ENCODE peak calls at places on chromosomes 16 and 17, in five cellular contexts. One of them, this sample, is unnamed.

GRCh38 chr16:73023752-73024570 is 24.0 kb downstream of the ZFHX3 start:
- DNase-seq in aorta: no peak
- DNase-seq in left colon: no peak
- DNase-seq in stimulated activated CD4-positive, alpha-beta T cell treated with anti-CD3 and anti-CD28 coated beads, Interleukin-15, amount 100 ng/mL, for 1 hour: no peak
- DNase-seq in left cardiac atrium: no peak
- DNase-seq in this sample: no peak

GRCh38 chr17:43905400-43905984 is 1.8 kb downstream of the MPP2 start:
- DNase-seq in aorta: no peak
- DNase-seq in left colon: no peak
- DNase-seq in stimulated activated CD4-positive, alpha-beta T cell treated with anti-CD3 and anti-CD28 coated beads, Interleukin-15, amount 100 ng/mL, for 1 hour: no peak
- DNase-seq in left cardiac atrium: no peak
- DNase-seq in this sample: peak

GRCh38 chr16:18792836-18793433 is 2.8 kb upstream of the RPS15A start:
- DNase-seq in aorta: no peak
- DNase-seq in left colon: no peak
- DNase-seq in stimulated activated CD4-positive, alpha-beta T cell treated with anti-CD3 and anti-CD28 coated beads, Interleukin-15, amount 100 ng/mL, for 1 hour: no peak
- DNase-seq in left cardiac atrium: no peak
- DNase-seq in this sample: no peak

GRCh38 chr17:6208608-6209180 is 138.5 kb downstream of the WSCD1 start:
- DNase-seq in aorta: no peak
- DNase-seq in left colon: no peak
- DNase-seq in stimulated activated CD4-positive, alpha-beta T cell treated with anti-CD3 and anti-CD28 coated beads, Interleukin-15, amount 100 ng/mL, for 1 hour: no peak
- DNase-seq in left cardiac atrium: no peak
- DNase-seq in this sample: no peak

GRCh38 chr16:84647830-84648594 is at the start of gene KLHL36:
- DNase-seq in aorta: peak
- DNase-seq in left colon: peak
- DNase-seq in stimulated activated CD4-positive, alpha-beta T cell treated with anti-CD3 and anti-CD28 coated beads, Interleukin-15, amount 100 ng/mL, for 1 hour: peak
- DNase-seq in left cardiac atrium: peak
- DNase-seq in this sample: peak

GRCh38 chr17:39714234-39714633 is 14.4 kb downstream of the ERBB2 start:
- DNase-seq in aorta: peak
- DNase-seq in left colon: no peak
- DNase-seq in stimulated activated CD4-positive, alpha-beta T cell treated with anti-CD3 and anti-CD28 coated beads, Interleukin-15, amount 100 ng/mL, for 1 hour: no peak
- DNase-seq in left cardiac atrium: no peak
- DNase-seq in this sample: no peak

GRCh38 chr17:8713315-8713714 is 31.3 kb downstream of the CCDC42 start:
- DNase-seq in aorta: no peak
- DNase-seq in left colon: no peak
- DNase-seq in stimulated activated CD4-positive, alpha-beta T cell treated with anti-CD3 and anti-CD28 coated beads, Interleukin-15, amount 100 ng/mL, for 1 hour: no peak
- DNase-seq in left cardiac atrium: no peak
- DNase-seq in this sample: peak

GRCh38 chr17:65459667-65460415 is 101.6 kb downstream of the AXIN2 start:
- DNase-seq in aorta: no peak
- DNase-seq in left colon: no peak
- DNase-seq in stimulated activated CD4-positive, alpha-beta T cell treated with anti-CD3 and anti-CD28 coated beads, Interleukin-15, amount 100 ng/mL, for 1 hour: no peak
- DNase-seq in left cardiac atrium: no peak
- DNase-seq in this sample: no peak

GRCh38 chr17:79691931-79692330 is 38.8 kb upstream of the ENPP7 start:
- DNase-seq in aorta: no peak
- DNase-seq in left colon: no peak
- DNase-seq in stimulated activated CD4-positive, alpha-beta T cell treated with anti-CD3 and anti-CD28 coated beads, Interleukin-15, amount 100 ng/mL, for 1 hour: no peak
- DNase-seq in left cardiac atrium: peak
- DNase-seq in this sample: no peak

GRCh38 chr16:85313541-85314208 is 201.4 kb upstream of the CIBAR2 start:
- DNase-seq in aorta: peak
- DNase-seq in left colon: no peak
- DNase-seq in stimulated activated CD4-positive, alpha-beta T cell treated with anti-CD3 and anti-CD28 coated beads, Interleukin-15, amount 100 ng/mL, for 1 hour: no peak
- DNase-seq in left cardiac atrium: no peak
- DNase-seq in this sample: no peak

This sample was measured in D721Med.